ENCODE peak calls at places on chromosomes 12 and 14, in nine cellular contexts. O, G, W, H, N, Y, S, L and D are unnamed samples.

GRCh38 chr12:21710944-21711343 is 53.3 kb upstream of the LDHB start:
- DNase-seq in W (no peak), L (no peak), S (no peak), Y (no peak), G (no peak), H (no peak), N (peak), O (no peak), D (no peak)

GRCh38 chr14:44701563-44702263 is 194.6 kb upstream of the FSCB start:
- DNase-seq in S (no peak), G (no peak), L (no peak), H (no peak), W (no peak), O (no peak), Y (no peak), N (no peak), D (no peak)

GRCh38 chr12:51958542-51958941 is 7.0 kb downstream of the ACVR1B start:
- DNase-seq in N (no peak), L (no peak), Y (no peak), W (no peak), G (no peak), O (no peak), S (no peak), H (no peak), D (no peak)

GRCh38 chr12:66590276-66590675 is 88.6 kb downstream of the GRIP1 start:
- DNase-seq in O (no peak), G (no peak), H (no peak), W (no peak), Y (no peak), N (no peak), L (no peak), S (no peak), D (no peak)

GRCh38 chr14:34023824-34024767 is 73.2 kb upstream of the EGLN3 start:
- DNase-seq in O (peak), N (no peak), H (no peak), Y (no peak), G (no peak), S (no peak), W (no peak), L (peak), D (no peak)

GRCh38 chr12:55717397-55718007 is 1.7 kb downstream of the BLOC1S1 start:
- DNase-seq in L (peak), H (no peak), N (no peak), G (no peak), S (no peak), O (no peak), Y (no peak), W (no peak), D (no peak)

GRCh38 chr14:29650554-29651269 is 276.9 kb downstream of the PRKD1 start:
- DNase-seq in W (no peak), O (no peak), H (peak), Y (no peak), L (no peak), G (no peak), N (no peak), S (no peak), D (no peak)

GRCh38 chr14:61145258-61145902 is 135.8 kb downstream of the TMEM30B start:
- DNase-seq in N (peak), H (no peak), L (no peak), W (no peak), G (no peak), O (no peak), Y (no peak), S (peak), D (peak)

GRCh38 chr12:64922853-64923252 is 98.4 kb downstream of the TBC1D30 start:
- DNase-seq in H (no peak), S (no peak), L (no peak), Y (no peak), N (no peak), O (no peak), G (no peak), W (no peak), D (no peak)

GRCh38 chr12:113649256-113649830 is 177.7 kb upstream of the LHX5 start:
- DNase-seq in W (no peak), O (no peak), G (no peak), H (no peak), L (no peak), S (no peak), Y (no peak), N (no peak), D (no peak)

GRCh38 chr12:7075931-7076330 is 15.4 kb downstream of the C1S start:
- DNase-seq in S (no peak), L (no peak), H (no peak), G (no peak), N (peak), Y (no peak), O (no peak), W (no peak), D (peak)

GRCh38 chr14:74257078-74257987 is 18.1 kb downstream of the VSX2 start:
- DNase-seq in H (peak), L (peak), Y (peak), W (peak), N (peak), O (no peak), S (no peak), G (no peak), D (no peak)

GRCh38 chr12:51371295-51371953 is 19.8 kb downstream of the GALNT6 start:
- DNase-seq in O (peak), W (peak), S (peak), L (peak), N (peak), G (peak), Y (no peak), H (peak), D (peak)

GRCh38 chr12:92627511-92627910 is 75.3 kb upstream of the PLEKHG7 start:
- DNase-seq in Y (no peak), G (no peak), W (no peak), S (no peak), N (no peak), O (no peak), H (no peak), L (no peak), D (no peak)

GRCh38 chr12:131918311-131919050 is 10.6 kb upstream of the PUS1 start:
- DNase-seq in O (no peak), S (no peak), W (no peak), N (no peak), L (no peak), Y (no peak), H (no peak), G (no peak), D (no peak)

GRCh38 chr14:106396999-106397398 is 870.6 kb downstream of the TMEM121 start:
- DNase-seq in G (no peak), W (no peak), L (no peak), N (no peak), S (no peak), H (no peak), Y (no peak), O (no peak), D (no peak)

GRCh38 chr12:109711596-109712461 is 1.8 kb upstream of the FAM222A start:
- DNase-seq in S (no peak), O (no peak), G (no peak), Y (no peak), H (peak), W (no peak), N (no peak), L (no peak), D (no peak)

GRCh38 chr12:54561164-54561563 is 11.8 kb downstream of the PDE1B start:
- DNase-seq in W (no peak), Y (no peak), S (no peak), N (no peak), O (no peak), H (peak), G (peak), L (peak), D (no peak)

GRCh38 chr14:52013984-52014600 is 24.7 kb downstream of the RTRAF start:
- DNase-seq in O (no peak), S (no peak), W (peak), H (no peak), N (no peak), Y (no peak), G (no peak), L (no peak), D (no peak)

GRCh38 chr14:21526672-21527319 is 650 bp upstream of the SALL2 start:
- DNase-seq in O (no peak), Y (no peak), S (no peak), W (no peak), N (no peak), H (no peak), G (no peak), L (no peak), D (no peak)

GRCh38 chr14:100290607-100291304 is 15.5 kb downstream of the SLC25A29 start:
- DNase-seq in W (no peak), N (no peak), Y (no peak), G (no peak), H (no peak), S (no peak), L (no peak), O (no peak), D (no peak)

GRCh38 chr12:51976376-51977160 is 25.1 kb downstream of the ACVR1B start:
- DNase-seq in S (no peak), Y (no peak), G (no peak), O (no peak), H (peak), L (no peak), N (no peak), W (peak), D (no peak)

GRCh38 chr14:83042858-83043257 is 1509.2 kb upstream of the SEL1L start:
- DNase-seq in N (no peak), S (no peak), Y (no peak), G (no peak), W (no peak), H (no peak), O (no peak), L (no peak), D (no peak)

DNA sequence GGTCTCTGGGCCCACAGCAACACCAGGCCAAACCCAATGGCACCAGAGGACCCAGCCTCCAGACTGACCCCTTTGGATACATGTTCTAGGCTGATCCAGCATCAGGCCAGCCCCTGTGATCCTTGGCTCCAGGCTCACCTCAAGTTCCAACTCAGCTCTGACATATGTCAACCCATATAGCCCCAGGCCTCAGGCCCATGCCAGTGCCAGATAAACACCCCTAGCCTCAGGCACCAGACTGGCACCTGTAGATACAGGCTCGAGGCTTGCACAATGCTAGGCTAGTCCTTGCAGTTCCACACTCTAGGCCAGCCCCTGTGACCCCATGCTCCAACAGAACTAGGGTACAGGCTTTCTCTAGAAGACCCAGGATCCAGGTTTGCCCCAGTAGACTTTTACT is 287.5 kb downstream of the KCNC2 start:
- DNase-seq in W (no peak), H (no peak), L (no peak), Y (no peak), S (no peak), G (no peak), N (no peak), O (no peak), D (no peak)
- TF ChIP-seq CTCF in W (no peak), H (no peak), L (no peak), Y (no peak), S (no peak), G (no peak), N (no peak), O (no peak), D (no peak)

GRCh38 chr12:94200069-94200468 is 51.7 kb downstream of the PLXNC1 start:
- DNase-seq in N (no peak), O (no peak), L (no peak), Y (no peak), G (no peak), H (no peak), S (no peak), W (no peak), D (no peak)

GRCh38 chr12:94198469-94198868 is 50.1 kb downstream of the PLXNC1 start:
- DNase-seq in W (no peak), G (no peak), H (no peak), S (no peak), N (no peak), L (no peak), Y (no peak), O (no peak), D (no peak)

GRCh38 chr12:94195483-94195882 is 47.1 kb downstream of the PLXNC1 start:
- DNase-seq in H (no peak), O (no peak), W (no peak), G (no peak), Y (no peak), S (no peak), L (no peak), N (no peak), D (no peak)

GRCh38 chr12:94200695-94201094 is 52.3 kb downstream of the PLXNC1 start:
- DNase-seq in W (no peak), G (no peak), Y (no peak), N (no peak), H (no peak), S (no peak), O (no peak), L (no peak), D (no peak)

GRCh38 chr12:94198872-94199271 is 50.5 kb downstream of the PLXNC1 start:
- DNase-seq in H (no peak), W (no peak), N (no peak), L (no peak), O (no peak), Y (no peak), S (no peak), G (no peak), D (no peak)
- TF ChIP-seq CTCF in H (no peak), W (no peak), N (no peak), L (no peak), O (no peak), Y (no peak), S (no peak), G (no peak), D (no peak)

GRCh38 chr14:97994020-97994531 is 1196.9 kb downstream of the VRK1 start:
- DNase-seq in N (no peak), S (no peak), L (no peak), W (no peak), O (no peak), H (no peak), Y (no peak), G (no peak), D (no peak)
- TF ChIP-seq CTCF in N (no peak), S (no peak), L (no peak), W (no peak), O (no peak), H (no peak), Y (no peak), G (no peak), D (no peak)

DNA sequence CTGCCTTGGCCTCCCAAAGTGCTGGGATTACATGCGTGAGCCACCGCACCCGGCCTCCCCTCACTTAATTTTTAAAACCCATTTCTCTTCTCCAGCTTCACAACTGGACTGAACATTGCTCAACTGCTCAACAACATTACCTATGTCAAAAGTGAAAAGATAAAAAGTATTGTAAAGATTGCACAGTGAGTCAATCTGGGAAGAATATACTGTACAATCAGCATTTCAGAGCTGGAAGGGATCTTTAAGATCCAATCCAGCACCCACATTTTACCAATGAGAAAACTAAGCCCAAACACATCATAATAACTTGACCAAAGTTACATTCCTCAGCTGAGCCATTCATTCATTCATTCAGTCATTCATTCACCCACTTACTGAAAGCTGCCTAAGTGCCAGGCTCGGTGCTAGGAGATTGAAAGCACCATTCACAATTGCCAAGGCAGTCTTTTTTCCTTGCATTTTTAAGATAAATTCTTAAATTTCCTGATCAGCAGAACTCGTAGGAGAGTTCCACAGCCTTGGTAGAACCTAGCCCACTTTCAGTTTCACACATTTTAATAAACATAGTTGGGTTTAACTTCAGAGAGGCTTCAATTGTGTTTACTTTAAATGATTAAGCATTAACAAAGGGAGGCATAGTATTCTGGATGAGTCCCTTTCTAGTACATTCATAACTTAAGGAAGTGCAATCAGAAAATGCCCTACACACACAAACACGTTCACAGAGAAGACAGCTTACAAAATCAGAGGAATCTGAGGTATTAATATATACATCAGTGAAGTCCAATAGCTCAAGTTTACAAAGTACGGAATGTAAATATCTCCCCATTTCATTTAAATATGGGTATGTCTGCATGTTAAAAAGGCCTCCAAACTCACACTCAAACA is 3.0 kb downstream of the GALNT4 start:
- DNase-seq in L (no peak), G (no peak), H (no peak), W (no peak), N (no peak), Y (no peak), O (no peak), S (no peak), D (no peak)
- TF ChIP-seq CTCF in L (no peak), G (no peak), H (no peak), W (no peak), N (no peak), Y (no peak), O (no peak), S (no peak), D (no peak)

GRCh38 chr12:29148958-29149690 is at the start of gene FAR2:
- DNase-seq in Y (peak), O (no peak), S (no peak), W (peak), H (peak), N (peak), L (peak), G (peak), D (no peak)
- TF ChIP-seq CTCF in Y (no peak), O (peak), S (no peak), W (no peak), H (no peak), N (no peak), L (no peak), G (no peak), D (no peak)